ENCODE peak calls at places on chromosomes 7 and 10, in nine cellular contexts. One of them, this sample, is unnamed.

GRCh38 chr10:70617798-70618568 is 15.4 kb upstream of the PRF1 start:
- DNase-seq in SK-N-SH: no peak
- DNase-seq in OCI-LY7: no peak
- DNase-seq in body of pancreas: no peak
- DNase-seq in neural progenitor cell: no peak
- DNase-seq in lung: no peak
- DNase-seq in Peyer's patch: no peak
- DNase-seq in hepatocyte: no peak
- DNase-seq in IMR-90: peak; percentile 44
- DNase-seq in this sample: peak; percentile 65

GRCh38 chr7:37336259-37336658 is 112.4 kb downstream of the ELMO1 start:
- DNase-seq in lung: no peak
- DNase-seq in hepatocyte: no peak
- DNase-seq in Peyer's patch: no peak
- DNase-seq in OCI-LY7: peak; percentile 37
- DNase-seq in neural progenitor cell: no peak
- DNase-seq in body of pancreas: no peak
- DNase-seq in SK-N-SH: no peak
- DNase-seq in IMR-90: no peak
- DNase-seq in this sample: no peak

GRCh38 chr7:138374119-138374693 is 85.9 kb upstream of the TRIM24 start:
- DNase-seq in SK-N-SH: peak; percentile 32
- DNase-seq in body of pancreas: no peak
- DNase-seq in neural progenitor cell: no peak
- DNase-seq in hepatocyte: no peak
- DNase-seq in Peyer's patch: no peak
- DNase-seq in IMR-90: no peak
- DNase-seq in OCI-LY7: no peak
- DNase-seq in lung: no peak
- DNase-seq in this sample: no peak

GRCh38 chr10:112124859-112125258 is 58.7 kb downstream of the GPAM start:
- DNase-seq in lung: no peak
- DNase-seq in IMR-90: no peak
- DNase-seq in SK-N-SH: no peak
- DNase-seq in OCI-LY7: no peak
- DNase-seq in body of pancreas: no peak
- DNase-seq in neural progenitor cell: no peak
- DNase-seq in Peyer's patch: no peak
- DNase-seq in hepatocyte: peak; percentile 24
- DNase-seq in this sample: no peak

GRCh38 chr7:106110238-106110560 is 1.9 kb downstream of the SYPL1 start:
- DNase-seq in lung: no peak
- DNase-seq in hepatocyte: no peak
- DNase-seq in OCI-LY7: peak; percentile 60
- DNase-seq in IMR-90: no peak
- DNase-seq in Peyer's patch: no peak
- DNase-seq in neural progenitor cell: no peak
- DNase-seq in body of pancreas: no peak
- DNase-seq in SK-N-SH: no peak
- DNase-seq in this sample: peak; percentile 12

GRCh38 chr10:34333513-34333912 is 481.6 kb downstream of the PARD3 start:
- DNase-seq in Peyer's patch: no peak
- DNase-seq in SK-N-SH: no peak
- DNase-seq in neural progenitor cell: no peak
- DNase-seq in body of pancreas: peak; percentile 19
- DNase-seq in lung: no peak
- DNase-seq in hepatocyte: no peak
- DNase-seq in IMR-90: peak; percentile 71
- DNase-seq in OCI-LY7: no peak
- DNase-seq in this sample: peak; percentile 11

GRCh38 chr10:44436240-44436639 is 51.3 kb upstream of the CXCL12 start:
- DNase-seq in Peyer's patch: no peak
- DNase-seq in OCI-LY7: no peak
- DNase-seq in lung: no peak
- DNase-seq in SK-N-SH: no peak
- DNase-seq in neural progenitor cell: no peak
- DNase-seq in IMR-90: no peak
- DNase-seq in body of pancreas: no peak
- DNase-seq in hepatocyte: no peak
- DNase-seq in this sample: no peak

GRCh38 chr7:83486957-83487356 is 162.0 kb downstream of the SEMA3E start:
- DNase-seq in Peyer's patch: no peak
- DNase-seq in OCI-LY7: no peak
- DNase-seq in lung: no peak
- DNase-seq in body of pancreas: no peak
- DNase-seq in IMR-90: peak; percentile 21
- DNase-seq in hepatocyte: no peak
- DNase-seq in SK-N-SH: no peak
- DNase-seq in neural progenitor cell: no peak
- DNase-seq in this sample: no peak

GRCh38 chr7:151579642-151580041 is 59.9 kb upstream of the RHEB start:
- DNase-seq in body of pancreas: no peak
- DNase-seq in lung: no peak
- DNase-seq in Peyer's patch: no peak
- DNase-seq in IMR-90: peak; percentile 20
- DNase-seq in OCI-LY7: no peak
- DNase-seq in neural progenitor cell: no peak
- DNase-seq in hepatocyte: no peak
- DNase-seq in SK-N-SH: no peak
- DNase-seq in this sample: peak; percentile 23

GRCh38 chr10:25023278-25023677 is 6.9 kb downstream of the THNSL1 start:
- DNase-seq in hepatocyte: no peak
- DNase-seq in IMR-90: no peak
- DNase-seq in OCI-LY7: no peak
- DNase-seq in neural progenitor cell: no peak
- DNase-seq in lung: no peak
- DNase-seq in body of pancreas: no peak
- DNase-seq in Peyer's patch: no peak
- DNase-seq in SK-N-SH: no peak
- DNase-seq in this sample: no peak

GRCh38 chr10:32253300-32253699 is 93.7 kb downstream of the EPC1 start:
- DNase-seq in Peyer's patch: no peak
- DNase-seq in SK-N-SH: no peak
- DNase-seq in neural progenitor cell: no peak
- DNase-seq in hepatocyte: peak; percentile 67
- DNase-seq in IMR-90: no peak
- DNase-seq in OCI-LY7: no peak
- DNase-seq in lung: no peak
- DNase-seq in body of pancreas: no peak
- DNase-seq in this sample: no peak

GRCh38 chr7:87875151-87876039 is 765 bp downstream of the SLC25A40 start:
- DNase-seq in body of pancreas: peak; percentile 43
- DNase-seq in neural progenitor cell: peak; percentile 3
- DNase-seq in lung: no peak
- DNase-seq in SK-N-SH: peak; percentile 86
- DNase-seq in IMR-90: peak; percentile 2
- DNase-seq in hepatocyte: no peak
- DNase-seq in Peyer's patch: no peak
- DNase-seq in OCI-LY7: peak; percentile 49
- DNase-seq in this sample: no peak

GRCh38 chr7:21461282-21461681 is 33.4 kb downstream of the SP4 start:
- DNase-seq in SK-N-SH: no peak
- DNase-seq in body of pancreas: no peak
- DNase-seq in OCI-LY7: no peak
- DNase-seq in hepatocyte: no peak
- DNase-seq in neural progenitor cell: no peak
- DNase-seq in lung: no peak
- DNase-seq in Peyer's patch: no peak
- DNase-seq in IMR-90: no peak
- DNase-seq in this sample: no peak

GRCh38 chr10:96789571-96790108 is 42.5 kb upstream of the LCOR start:
- DNase-seq in lung: no peak
- DNase-seq in IMR-90: no peak
- DNase-seq in neural progenitor cell: no peak
- DNase-seq in Peyer's patch: no peak
- DNase-seq in SK-N-SH: no peak
- DNase-seq in OCI-LY7: peak; percentile 87
- DNase-seq in hepatocyte: no peak
- DNase-seq in body of pancreas: no peak
- DNase-seq in this sample: no peak
- TF ChIP-seq CTCF in lung: no peak
- TF ChIP-seq CTCF in IMR-90: no peak
- TF ChIP-seq CTCF in neural progenitor cell: no peak
- TF ChIP-seq CTCF in Peyer's patch: no peak
- TF ChIP-seq CTCF in SK-N-SH: no peak
- TF ChIP-seq CTCF in OCI-LY7: peak; percentile 56
- TF ChIP-seq CTCF in hepatocyte: no peak
- TF ChIP-seq CTCF in body of pancreas: no peak
- TF ChIP-seq CTCF in this sample: no peak

DNA sequence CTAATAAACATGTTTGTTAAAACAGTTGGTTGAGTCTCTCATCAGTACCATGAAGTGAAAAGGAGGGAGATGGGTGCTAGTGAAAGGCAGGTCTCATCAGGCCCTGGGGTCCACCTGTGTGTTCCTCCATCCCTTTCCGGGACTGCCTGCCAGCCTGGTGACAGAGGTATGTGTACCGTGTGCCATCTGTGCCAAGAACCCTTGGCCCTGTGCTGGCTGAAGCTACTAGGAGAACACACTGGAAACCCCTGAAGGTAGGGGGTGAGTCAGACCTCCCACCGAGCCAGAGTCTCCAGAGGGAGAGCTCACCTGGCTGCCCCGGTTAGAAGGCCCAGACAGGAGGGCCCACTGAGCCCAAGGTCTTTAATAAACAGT is 2.3 kb downstream of the DDIT4 start:
- DNase-seq in IMR-90: no peak
- DNase-seq in Peyer's patch: no peak
- DNase-seq in lung: no peak
- DNase-seq in neural progenitor cell: no peak
- DNase-seq in OCI-LY7: no peak
- DNase-seq in hepatocyte: no peak
- DNase-seq in SK-N-SH: no peak
- DNase-seq in body of pancreas: peak; percentile 90
- DNase-seq in this sample: no peak
- H3K4me3 ChIP-seq in IMR-90: peak overlapping the region; percentile 80
- H3K4me3 ChIP-seq in Peyer's patch: peak overlapping the region; percentile 80
- H3K4me3 ChIP-seq in lung: peak overlapping the region; percentile 51
- H3K4me3 ChIP-seq in neural progenitor cell: peak overlapping the region; percentile 96
- H3K4me3 ChIP-seq in OCI-LY7: peak overlapping the region; percentile 77
- H3K4me3 ChIP-seq in hepatocyte: peak overlapping the region; percentile 78
- H3K4me3 ChIP-seq in SK-N-SH: peak overlapping the region; percentile 82
- H3K4me3 ChIP-seq in body of pancreas: peak overlapping the region; percentile 84
- H3K4me3 ChIP-seq in this sample: peak overlapping the region; percentile 100

GRCh38 chr10:98261436-98262277 is 6.3 kb downstream of the LOXL4 start:
- DNase-seq in body of pancreas: no peak
- DNase-seq in OCI-LY7: no peak
- DNase-seq in Peyer's patch: peak; percentile 44
- DNase-seq in IMR-90: no peak
- DNase-seq in hepatocyte: no peak
- DNase-seq in SK-N-SH: no peak
- DNase-seq in neural progenitor cell: no peak
- DNase-seq in lung: no peak
- DNase-seq in this sample: no peak

GRCh38 chr10:98263088-98263487 is 4.9 kb downstream of the LOXL4 start:
- DNase-seq in lung: no peak
- DNase-seq in neural progenitor cell: no peak
- DNase-seq in hepatocyte: no peak
- DNase-seq in IMR-90: no peak
- DNase-seq in Peyer's patch: no peak
- DNase-seq in SK-N-SH: no peak
- DNase-seq in body of pancreas: no peak
- DNase-seq in OCI-LY7: no peak
- DNase-seq in this sample: no peak

GRCh38 chr10:98260752-98261151 is 7.2 kb downstream of the LOXL4 start:
- DNase-seq in lung: no peak
- DNase-seq in SK-N-SH: no peak
- DNase-seq in Peyer's patch: no peak
- DNase-seq in OCI-LY7: no peak
- DNase-seq in hepatocyte: no peak
- DNase-seq in neural progenitor cell: no peak
- DNase-seq in body of pancreas: no peak
- DNase-seq in IMR-90: no peak
- DNase-seq in this sample: no peak

GRCh38 chr10:98264378-98265065 is 3.5 kb downstream of the LOXL4 start:
- DNase-seq in body of pancreas: no peak
- DNase-seq in Peyer's patch: no peak
- DNase-seq in OCI-LY7: no peak
- DNase-seq in IMR-90: no peak
- DNase-seq in hepatocyte: no peak
- DNase-seq in SK-N-SH: no peak
- DNase-seq in neural progenitor cell: no peak
- DNase-seq in lung: no peak
- DNase-seq in this sample: no peak

DNA sequence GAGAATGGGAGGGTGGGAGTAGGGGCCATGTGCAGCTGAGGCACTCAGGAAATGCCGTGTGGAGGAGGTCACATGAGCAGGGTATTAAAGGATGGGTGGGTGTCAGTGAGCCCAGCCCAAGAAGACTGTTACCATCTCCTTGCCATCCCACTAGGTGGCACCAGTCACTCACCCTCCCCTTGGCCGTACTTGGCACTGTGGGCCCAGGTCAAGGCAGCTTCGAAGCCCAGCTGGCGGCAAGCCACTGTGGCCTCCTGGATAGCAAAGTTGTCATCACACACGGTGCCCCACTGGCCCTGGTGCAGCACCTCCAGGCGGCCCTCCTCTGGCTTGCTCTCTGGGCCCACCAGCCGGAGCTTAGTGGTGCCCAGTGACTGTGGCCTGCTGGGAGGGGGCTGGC is 5.4 kb downstream of the LOXL4 start:
- DNase-seq in body of pancreas: peak; percentile 69
- DNase-seq in IMR-90: peak; percentile 36
- DNase-seq in neural progenitor cell: no peak
- DNase-seq in lung: no peak
- DNase-seq in OCI-LY7: peak; percentile 13
- DNase-seq in SK-N-SH: peak; percentile 48
- DNase-seq in hepatocyte: no peak
- DNase-seq in Peyer's patch: peak; percentile 48
- DNase-seq in this sample: peak; percentile 59
- TF ChIP-seq CTCF in body of pancreas: peak; percentile 34
- TF ChIP-seq CTCF in IMR-90: peak; percentile 51
- TF ChIP-seq CTCF in neural progenitor cell: peak; percentile 35
- TF ChIP-seq CTCF in lung: peak; percentile 3
- TF ChIP-seq CTCF in OCI-LY7: peak; percentile 56
- TF ChIP-seq CTCF in SK-N-SH: peak; percentile 36
- TF ChIP-seq CTCF in hepatocyte: peak; percentile 17
- TF ChIP-seq CTCF in Peyer's patch: peak; percentile 39
- TF ChIP-seq CTCF in this sample: peak; percentile 62

DNA sequence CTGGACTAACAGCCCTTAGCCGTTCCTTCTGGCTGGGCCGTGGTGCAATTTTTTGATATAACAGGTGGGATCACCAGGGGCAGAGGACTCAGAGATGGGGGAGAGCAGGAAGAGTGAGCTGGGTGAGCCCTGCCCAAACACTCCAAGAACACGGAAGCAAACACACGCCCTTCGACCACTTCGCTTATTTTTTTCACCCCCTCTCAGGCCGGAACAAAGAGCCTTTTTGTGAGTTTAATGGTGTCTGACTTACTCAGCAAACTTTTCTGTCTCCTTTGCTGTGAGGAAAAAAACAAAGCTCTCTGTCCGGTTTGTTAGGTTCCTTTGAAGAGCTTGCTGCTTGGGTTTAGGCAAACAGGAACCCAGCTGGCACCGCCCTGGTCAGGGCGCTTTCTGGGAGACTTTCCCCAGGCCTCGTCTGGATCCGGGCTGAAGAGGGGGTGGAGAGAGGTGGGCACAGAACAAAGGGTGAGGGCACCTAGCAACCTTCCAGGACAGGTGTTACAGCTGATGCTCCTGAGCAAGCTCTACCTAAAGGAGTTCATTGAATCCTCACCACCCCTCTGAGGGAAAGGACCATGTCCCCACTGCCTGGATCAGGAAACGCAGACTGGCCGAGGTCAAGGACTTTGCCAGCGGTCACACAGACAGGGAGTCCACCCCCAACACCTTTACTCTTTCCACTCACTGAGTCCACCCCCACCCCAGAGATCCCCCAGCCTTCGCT is 23.3 kb downstream of the CALML3 start:
- DNase-seq in Peyer's patch: peak; percentile 66
- DNase-seq in OCI-LY7: no peak
- DNase-seq in lung: peak; percentile 71
- DNase-seq in neural progenitor cell: no peak
- DNase-seq in hepatocyte: peak; percentile 48
- DNase-seq in body of pancreas: peak; percentile 47
- DNase-seq in SK-N-SH: no peak
- DNase-seq in IMR-90: no peak
- DNase-seq in this sample: no peak
- H3K4me3 ChIP-seq in Peyer's patch: peak overlapping the region; percentile 31
- H3K4me3 ChIP-seq in OCI-LY7: no peak overlapping the region
- H3K4me3 ChIP-seq in lung: no peak overlapping the region
- H3K4me3 ChIP-seq in neural progenitor cell: no peak overlapping the region
- H3K4me3 ChIP-seq in hepatocyte: no peak overlapping the region
- H3K4me3 ChIP-seq in body of pancreas: no peak overlapping the region
- H3K4me3 ChIP-seq in SK-N-SH: no peak overlapping the region
- H3K4me3 ChIP-seq in IMR-90: no peak overlapping the region
- H3K4me3 ChIP-seq in this sample: peak overlapping the region; percentile 31

This sample was measured in AG10803.